ENCODE peak calls at places on chromosomes 4 and X, in nine cellular contexts. W is neural progenitor cell, B is BE2C, F is stomach, P is GM23338, A is lower lobe of right lung, L is AG10803, M is fibroblast of lung, O is coronary artery. I is an unnamed sample.

GRCh38 chr4:16026155-16026761 is 57.6 kb downstream of the PROM1 start:
- DNase-seq in W (peak; percentile 79), B (peak; percentile 30), F (no peak), P (peak; percentile 86), A (no peak), L (peak; percentile 63), M (peak; percentile 74), O (no peak), I (peak; percentile 27)

GRCh38 chr4:74320559-74321118 is 12.4 kb downstream of the EPGN start:
- DNase-seq in W (peak; percentile 63), B (no peak), F (peak; percentile 43), P (peak; percentile 90), A (peak; percentile 57), L (peak; percentile 41), M (peak; percentile 80), O (no peak), I (peak; percentile 55)

GRCh38 chr4:100977746-100978397 is 369.5 kb downstream of the PPP3CA start:
- DNase-seq in W (no peak), B (peak; percentile 13), F (no peak), P (no peak), A (no peak), L (peak; percentile 66), M (no peak), O (no peak), I (no peak)

GRCh38 chr4:84944952-84945351 is 21.5 kb downstream of the WDFY3 start:
- DNase-seq in W (no peak), B (no peak), F (no peak), P (no peak), A (no peak), L (peak; percentile 57), M (no peak), O (no peak), I (no peak)

GRCh38 chrX:40912166-40912565 is 173.1 kb upstream of the USP9X start:
- DNase-seq in W (no peak), B (peak; percentile 40), F (no peak), P (no peak), A (no peak), L (peak; percentile 6), M (no peak), O (no peak), I (no peak)

GRCh38 chr4:136342666-136343065 is 1189.6 kb downstream of the PCDH18 start:
- DNase-seq in W (no peak), B (no peak), F (no peak), P (no peak), A (no peak), L (no peak), M (peak; percentile 12), O (no peak), I (no peak)

GRCh38 chrX:39299615-39300014 is 498.4 kb downstream of the MID1IP1 start:
- DNase-seq in W (no peak), B (no peak), F (no peak), P (no peak), A (no peak), L (no peak), M (no peak), O (no peak), I (no peak)

GRCh38 chr4:169116270-169116901 is 106.3 kb upstream of the CBR4 start:
- DNase-seq in W (no peak), B (no peak), F (no peak), P (no peak), A (peak; percentile 40), L (no peak), M (no peak), O (no peak), I (peak; percentile 44)

GRCh38 chr4:26687728-26688127 is 103.8 kb downstream of the TBC1D19 start:
- DNase-seq in W (no peak), B (no peak), F (no peak), P (no peak), A (no peak), L (peak; percentile 96), M (peak; percentile 85), O (no peak), I (peak; percentile 79)

GRCh38 chrX:129940721-129941120 is 34.8 kb downstream of the UTP14A start:
- DNase-seq in W (no peak), B (no peak), F (no peak), P (no peak), A (no peak), L (no peak), M (no peak), O (no peak), I (no peak)
- H3K4me3 ChIP-seq in W (no peak overlapping the region), B (no peak overlapping the region), F (no peak overlapping the region), P (no peak overlapping the region), A (no peak overlapping the region), L (no peak overlapping the region), M (no peak overlapping the region), O (no peak overlapping the region), I (no peak overlapping the region)

GRCh38 chrX:49167740-49168108 is 4.0 kb upstream of the PLP2 start:
- DNase-seq in W (no peak), B (no peak), F (no peak), P (no peak), A (no peak), L (no peak), M (no peak), O (no peak), I (no peak)
- H3K4me3 ChIP-seq in W (no peak overlapping the region), B (peak overlapping the region; percentile 54), F (peak overlapping the region; percentile 36), P (peak overlapping the region; percentile 59), A (peak overlapping the region; percentile 51), L (peak overlapping the region; percentile 59), M (peak overlapping the region; percentile 50), O (peak overlapping the region; percentile 67), I (peak overlapping the region; percentile 47)

DNA sequence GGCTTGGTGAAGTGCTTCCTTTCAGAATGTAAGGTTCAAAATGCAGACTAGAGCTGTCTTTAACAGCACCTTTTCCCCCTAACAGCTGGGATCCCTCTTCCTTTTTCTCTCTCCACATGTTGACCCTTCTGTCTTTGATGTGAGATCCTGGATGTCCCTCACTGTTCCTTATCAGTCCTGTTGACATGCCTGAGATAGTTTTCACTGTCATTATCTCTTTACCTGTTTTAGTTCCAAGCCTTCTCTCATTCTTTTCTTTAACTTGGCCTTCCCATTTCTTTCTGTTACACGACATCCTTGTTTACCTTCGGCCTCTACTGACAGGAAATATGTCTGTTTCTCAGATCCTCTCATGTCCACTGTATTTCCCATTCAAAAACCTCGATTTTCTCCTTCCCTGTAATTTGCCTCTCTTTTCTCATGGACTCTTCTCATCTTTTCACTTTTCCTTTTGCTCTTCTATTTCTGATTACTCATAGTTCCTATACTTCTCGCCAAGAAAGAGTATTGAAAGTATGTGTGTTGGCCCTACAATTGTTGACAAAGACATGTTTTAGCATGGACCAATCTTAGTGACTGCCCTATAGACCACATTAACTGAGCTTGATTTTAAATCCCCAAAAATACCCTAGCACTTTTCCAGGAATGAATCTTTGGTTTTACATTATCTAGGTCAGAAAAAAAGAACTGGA is 1.2 kb upstream of the SOWAHB start:
- DNase-seq in W (no peak), B (no peak), F (no peak), P (peak; percentile 17), A (no peak), L (peak; percentile 29), M (no peak), O (no peak), I (no peak)
- H3K4me3 ChIP-seq in W (no peak overlapping the region), B (no peak overlapping the region), F (peak overlapping the region; percentile 64), P (peak overlapping the region; percentile 64), A (no peak overlapping the region), L (no peak overlapping the region), M (no peak overlapping the region), O (no peak overlapping the region), I (no peak overlapping the region)

GRCh38 chr4:150155391-150155790 is 77.1 kb downstream of the DCLK2 start:
- DNase-seq in W (no peak), B (peak; percentile 77), F (no peak), P (no peak), A (no peak), L (no peak), M (no peak), O (no peak), I (no peak)

GRCh38 chr4:150149381-150149780 is 71.1 kb downstream of the DCLK2 start:
- DNase-seq in W (no peak), B (no peak), F (no peak), P (no peak), A (no peak), L (peak; percentile 97), M (peak; percentile 34), O (no peak), I (no peak)

GRCh38 chr4:150156543-150156942 is 78.3 kb downstream of the DCLK2 start:
- DNase-seq in W (no peak), B (no peak), F (no peak), P (no peak), A (no peak), L (no peak), M (no peak), O (no peak), I (no peak)

GRCh38 chr4:150150545-150151156 is 72.4 kb downstream of the DCLK2 start:
- DNase-seq in W (peak; percentile 7), B (no peak), F (no peak), P (no peak), A (no peak), L (no peak), M (no peak), O (no peak), I (no peak)

DNA sequence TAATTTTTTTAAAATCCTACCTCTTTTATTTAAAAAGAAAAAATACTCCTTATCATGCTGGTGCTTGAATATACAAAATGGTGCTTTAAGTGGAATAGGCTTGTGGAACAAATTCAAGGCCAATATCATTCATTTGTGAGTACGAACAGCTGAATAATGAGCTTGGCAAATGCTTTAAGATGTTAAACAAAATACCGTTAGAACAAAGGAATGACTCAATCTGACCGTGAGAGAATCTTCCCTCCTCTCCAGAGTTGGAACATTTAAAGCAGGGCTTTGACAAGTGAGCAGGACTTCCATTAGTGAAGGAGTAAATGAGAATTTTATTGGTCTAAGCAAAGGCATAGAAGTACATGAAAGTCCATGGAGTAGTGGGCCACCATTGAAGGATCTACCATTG is 74.5 kb downstream of the DCLK2 start:
- DNase-seq in W (no peak), B (no peak), F (no peak), P (no peak), A (no peak), L (peak; percentile 72), M (peak; percentile 38), O (no peak), I (no peak)
- H3K4me3 ChIP-seq in W (no peak overlapping the region), B (no peak overlapping the region), F (no peak overlapping the region), P (no peak overlapping the region), A (no peak overlapping the region), L (no peak overlapping the region), M (no peak overlapping the region), O (no peak overlapping the region), I (no peak overlapping the region)

DNA sequence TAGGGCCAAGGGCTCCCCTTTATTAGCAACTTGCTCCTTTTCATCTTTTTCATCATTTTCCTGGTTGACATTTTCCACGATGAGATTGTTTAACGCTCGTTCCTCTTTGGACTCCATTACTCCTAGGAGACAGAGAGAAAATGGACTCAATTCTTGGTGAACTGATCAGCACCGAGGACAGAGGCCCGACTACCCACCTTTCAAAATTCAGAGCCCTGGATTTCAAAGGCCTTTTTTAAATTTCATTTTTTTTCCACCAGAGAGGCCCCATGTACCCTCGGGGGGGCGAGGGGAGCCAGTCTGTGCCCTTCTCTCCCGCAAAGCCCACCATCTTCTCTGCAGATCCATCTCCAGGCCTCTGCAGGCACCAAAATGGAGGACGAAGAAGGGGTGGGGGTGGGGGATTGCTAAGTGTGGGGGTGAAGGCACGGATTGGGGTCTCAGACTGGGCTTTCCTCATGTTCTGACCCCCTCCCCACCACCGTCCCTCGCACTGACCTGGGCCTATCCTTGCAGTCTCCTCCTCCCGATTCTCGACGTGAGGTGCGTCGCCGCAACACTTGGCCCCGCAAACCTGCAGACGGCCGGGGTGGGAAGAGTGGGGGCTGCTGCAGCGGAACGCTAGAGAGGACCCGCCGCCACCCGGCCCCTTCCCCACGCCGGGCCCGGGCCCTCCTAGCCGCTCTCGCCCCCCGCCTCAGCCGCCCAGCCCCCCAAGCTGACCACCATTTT is 764 bp downstream of the BEX2 start:
- DNase-seq in W (peak; percentile 28), B (no peak), F (no peak), P (peak; percentile 33), A (no peak), L (no peak), M (no peak), O (no peak), I (no peak)
- H3K4me3 ChIP-seq in W (peak overlapping the region; percentile 79), B (peak overlapping the region; percentile 71), F (peak overlapping the region; percentile 57), P (peak overlapping the region; percentile 73), A (peak overlapping the region; percentile 55), L (no peak overlapping the region), M (peak overlapping the region; percentile 21), O (peak overlapping the region; percentile 66), I (peak overlapping the region; percentile 52)

I was measured in brain microvascular endothelial cell.